ENCODE peak calls at places on chromosomes 13 and 19, in five cellular contexts. R is breast epithelium; L is spleen; E is tibial nerve; U is CD8-positive, alpha-beta T cell. H is an unnamed sample. For H3K36me3, the result is how much of the 10 kb centered on the place peaks cover.

GRCh38 chr13:102825921-102826706 is 19.7 kb upstream of the ERCC5 start:
- DNase-seq in R (no peak), L (no peak), E (no peak), U (no peak), H (no peak)

GRCh38 chr13:46475586-46475991 is 77.4 kb upstream of the LRCH1 start:
- DNase-seq in R (no peak), L (no peak), E (no peak), U (no peak), H (no peak)

GRCh38 chr19:55086730-55087541 is 11.3 kb downstream of the EPS8L1 start:
- DNase-seq in R (peak), L (peak), E (peak), U (peak), H (peak)

GRCh38 chr19:53977991-53978731 is 13.3 kb upstream of the CACNG6 start:
- DNase-seq in R (no peak), L (no peak), E (peak), U (no peak), H (peak)

GRCh38 chr19:47540748-47541147 is 25.9 kb upstream of the NAPA start:
- DNase-seq in R (no peak), L (no peak), E (no peak), U (no peak), H (no peak)

GRCh38 chr19:16522559-16523377 is 19.5 kb downstream of the CHERP start:
- DNase-seq in R (no peak), L (no peak), E (no peak), U (no peak), H (no peak)

GRCh38 chr19:19900124-19900523 is 622 bp upstream of the ZNF93 start:
- DNase-seq in R (no peak), L (no peak), E (no peak), U (no peak), H (no peak)

GRCh38 chr19:18259848-18260247 is 14.4 kb downstream of the IQCN start:
- DNase-seq in R (no peak), L (no peak), E (no peak), U (no peak), H (no peak)

GRCh38 chr19:43725468-43725867 is 9.6 kb downstream of the IRGC start:
- DNase-seq in R (no peak), L (no peak), E (no peak), U (no peak), H (no peak)

GRCh38 chr13:79935121-79935520 is 405.8 kb downstream of the SPRY2 start:
- DNase-seq in R (no peak), L (no peak), E (no peak), U (no peak), H (no peak)

GRCh38 chr13:37923236-37923635 is 53.7 kb upstream of the TRPC4 start:
- DNase-seq in R (no peak), L (no peak), E (no peak), U (no peak), H (no peak)

GRCh38 chr19:53558404-53558803 is 20.5 kb downstream of the ZNF331 start:
- DNase-seq in R (no peak), L (no peak), E (no peak), U (no peak), H (no peak)

GRCh38 chr13:62687727-62688126 is 1272.1 kb upstream of the PCDH20 start:
- DNase-seq in R (no peak), L (no peak), E (no peak), U (no peak), H (no peak)

GRCh38 chr19:47595937-47596336 is 13.0 kb upstream of the BICRA start:
- DNase-seq in R (no peak), L (no peak), E (no peak), U (no peak), H (no peak)

GRCh38 chr13:50844181-50844875 is 836 bp upstream of the DLEU7 start:
- DNase-seq in R (no peak), L (no peak), E (no peak), U (no peak), H (no peak)

GRCh38 chr19:16620018-16620417 is 8.0 kb downstream of the MED26 start:
- DNase-seq in R (no peak), L (no peak), E (no peak), U (no peak), H (no peak)

GRCh38 chr19:38228491-38229439 is 4.7 kb upstream of the DPF1 start:
- DNase-seq in R (no peak), L (no peak), E (no peak), U (no peak), H (no peak)

GRCh38 chr13:59464926-59465325 is 698.8 kb downstream of the DIAPH3 start:
- DNase-seq in R (no peak), L (no peak), E (no peak), U (no peak), H (no peak)

GRCh38 chr19:47444388-47444821 is 25.1 kb upstream of the MEIS3 start:
- DNase-seq in R (no peak), L (no peak), E (no peak), U (peak), H (no peak)

GRCh38 chr19:50401505-50402450 is 17.0 kb upstream of the SPIB start:
- DNase-seq in R (no peak), L (no peak), E (no peak), U (no peak), H (no peak)

GRCh38 chr19:13873776-13874515 is 3.0 kb upstream of the NANOS3 start:
- DNase-seq in R (no peak), L (no peak), E (no peak), U (no peak), H (no peak)

GRCh38 chr19:43362745-43363144 is 9.3 kb downstream of the CD177 start:
- DNase-seq in R (no peak), L (no peak), E (no peak), U (no peak), H (no peak)

GRCh38 chr13:99062593-99062992 is 84.7 kb upstream of the DOCK9 start:
- DNase-seq in R (peak), L (no peak), E (no peak), U (no peak), H (no peak)

GRCh38 chr13:102651392-102651791 is 43.5 kb downstream of the METTL21C start:
- DNase-seq in R (no peak), L (no peak), E (no peak), U (no peak), H (no peak)

GRCh38 chr19:12623361-12624031 is 12.8 kb downstream of the ZNF791 start:
- DNase-seq in R (no peak), L (no peak), E (no peak), U (no peak), H (no peak)

GRCh38 chr13:39821977-39822376 is 166.5 kb downstream of the COG6 start:
- DNase-seq in R (no peak), L (no peak), E (no peak), U (no peak), H (no peak)

GRCh38 chr19:4009990-4010807 is 2.7 kb downstream of the PIAS4 start:
- DNase-seq in R (no peak), L (no peak), E (no peak), U (no peak), H (no peak)

GRCh38 chr13:33953203-33953602 is 135.3 kb downstream of the RFC3 start:
- DNase-seq in R (no peak), L (no peak), E (no peak), U (no peak), H (no peak)

GRCh38 chr13:100633461-100633860 is 41.1 kb downstream of the TMTC4 start:
- DNase-seq in R (no peak), L (no peak), E (no peak), U (no peak), H (no peak)

GRCh38 chr19:3981736-3982681 is 3.3 kb downstream of the EEF2 start:
- DNase-seq in R (peak), L (peak), E (no peak), U (no peak), H (no peak)

GRCh38 chr19:15265849-15266248 is 33.6 kb upstream of the EPHX3 start:
- DNase-seq in R (peak), L (peak), E (peak), U (no peak), H (no peak)

GRCh38 chr19:15266683-15267082 is 34.4 kb upstream of the EPHX3 start:
- DNase-seq in R (no peak), L (no peak), E (no peak), U (no peak), H (no peak)

GRCh38 chr19:15268192-15268927 is 36.1 kb upstream of the EPHX3 start:
- DNase-seq in R (no peak), L (no peak), E (no peak), U (no peak), H (no peak)

GRCh38 chr19:15268928-15269253 is 36.6 kb upstream of the EPHX3 start:
- DNase-seq in R (no peak), L (no peak), E (no peak), U (no peak), H (no peak)

GRCh38 chr19:15269806-15270205 is 37.6 kb upstream of the EPHX3 start:
- DNase-seq in R (no peak), L (no peak), E (no peak), U (no peak), H (no peak)
- H3K36me3 ChIP-seq in R (under half), L (half or more), E (under half), U (half or more), H (under half)

DNA sequence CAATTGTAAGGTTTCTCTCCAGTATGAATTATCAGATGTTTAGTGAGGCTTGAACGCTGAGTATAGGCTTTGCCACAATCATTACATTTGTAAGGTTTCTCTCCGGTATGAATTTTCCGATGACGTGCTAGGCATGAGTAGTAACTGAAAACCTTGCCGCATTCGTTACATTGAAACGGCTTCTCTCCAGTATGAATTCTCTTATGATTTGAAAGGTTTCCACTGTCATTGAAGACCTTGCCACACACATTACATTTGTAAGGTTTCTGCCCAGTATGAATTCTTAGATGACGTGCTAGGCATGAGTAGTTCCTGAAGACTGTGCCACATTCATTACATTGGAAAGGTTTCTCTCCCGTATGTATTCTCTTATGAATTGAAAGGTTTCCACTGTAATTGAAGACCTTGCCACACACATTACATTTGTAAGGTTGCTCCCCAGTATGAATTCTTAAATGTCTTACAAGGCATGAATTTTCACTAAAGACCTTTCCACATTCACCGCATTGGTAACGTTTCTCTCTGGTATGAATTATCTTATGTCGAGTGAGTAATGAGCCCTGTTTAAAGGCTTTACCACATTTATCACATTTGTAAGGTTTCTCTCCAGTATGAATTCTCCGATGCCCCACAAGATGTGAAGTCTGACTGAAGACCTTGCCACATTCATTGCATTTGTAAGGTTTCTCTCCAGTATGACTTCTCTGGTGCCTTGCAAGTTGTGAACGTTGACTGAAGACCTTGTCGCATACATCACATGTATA is 15.6 kb downstream of the ZNF836 start:
- DNase-seq in R (no peak), L (no peak), E (no peak), U (no peak), H (no peak)
- H3K36me3 ChIP-seq in R (under half), L (half or more), E (under half), U (under half), H (under half)

GRCh38 chr19:21841081-21841783 is 5.2 kb upstream of the ZNF43 start:
- DNase-seq in R (no peak), L (no peak), E (no peak), U (no peak), H (no peak)
- H3K36me3 ChIP-seq in R (under half), L (half or more), E (under half), U (under half), H (under half)

GRCh38 chr13:22061371-22061805 is 390.5 kb downstream of the FGF9 start:
- DNase-seq in R (no peak), L (peak), E (no peak), U (peak), H (no peak)

GRCh38 chr13:22063416-22064124 is 392.7 kb downstream of the FGF9 start:
- DNase-seq in R (no peak), L (no peak), E (no peak), U (no peak), H (no peak)

GRCh38 chr13:22062478-22063205 is 391.8 kb downstream of the FGF9 start:
- DNase-seq in R (no peak), L (no peak), E (no peak), U (no peak), H (no peak)

GRCh38 chr13:22060187-22060586 is 389.3 kb downstream of the FGF9 start:
- DNase-seq in R (no peak), L (no peak), E (no peak), U (no peak), H (no peak)

DNA sequence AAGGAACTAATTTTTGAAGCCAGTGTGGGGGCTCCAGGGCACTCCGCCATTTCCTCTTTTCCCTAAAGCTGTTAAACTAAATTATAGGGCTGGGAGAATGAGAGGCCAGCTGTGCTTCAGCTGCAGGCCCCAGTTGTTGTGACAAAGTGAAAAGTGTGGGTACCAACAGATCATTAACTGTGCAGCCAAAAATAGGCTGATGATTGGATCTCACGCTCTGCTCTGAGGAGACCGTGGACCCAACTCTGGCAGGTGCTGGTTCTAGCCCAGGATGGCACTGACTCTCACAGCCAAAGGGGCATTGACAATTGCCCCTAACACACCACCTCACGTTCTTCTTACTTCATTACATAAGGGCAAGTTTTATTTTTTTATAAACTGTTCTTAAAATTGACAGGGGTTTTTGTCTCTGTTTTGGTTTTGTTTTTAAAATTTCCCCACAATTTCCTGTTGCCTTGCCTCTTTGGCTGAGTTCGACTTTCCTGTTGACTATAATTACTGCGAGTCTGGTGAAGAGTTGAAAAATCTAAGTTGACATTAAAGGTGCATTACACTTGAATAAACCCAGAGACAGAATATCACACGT is 391.0 kb downstream of the FGF9 start:
- DNase-seq in R (no peak), L (no peak), E (no peak), U (peak), H (no peak)
- H3K36me3 ChIP-seq in R (under half), L (under half), E (under half), U (under half), H (under half)

GRCh38 chr13:113630804-113631203 is 27.2 kb downstream of the ATP4B start:
- DNase-seq in R (no peak), L (peak), E (no peak), U (no peak), H (no peak)

GRCh38 chr13:113631341-113632095 is 26.5 kb downstream of the ATP4B start:
- DNase-seq in R (no peak), L (peak), E (no peak), U (no peak), H (no peak)

GRCh38 chr13:113629814-113630213 is 28.2 kb downstream of the ATP4B start:
- DNase-seq in R (no peak), L (peak), E (no peak), U (no peak), H (no peak)

GRCh38 chr13:113628291-113629270 is 29.4 kb downstream of the ATP4B start:
- DNase-seq in R (no peak), L (peak), E (no peak), U (no peak), H (no peak)

DNA sequence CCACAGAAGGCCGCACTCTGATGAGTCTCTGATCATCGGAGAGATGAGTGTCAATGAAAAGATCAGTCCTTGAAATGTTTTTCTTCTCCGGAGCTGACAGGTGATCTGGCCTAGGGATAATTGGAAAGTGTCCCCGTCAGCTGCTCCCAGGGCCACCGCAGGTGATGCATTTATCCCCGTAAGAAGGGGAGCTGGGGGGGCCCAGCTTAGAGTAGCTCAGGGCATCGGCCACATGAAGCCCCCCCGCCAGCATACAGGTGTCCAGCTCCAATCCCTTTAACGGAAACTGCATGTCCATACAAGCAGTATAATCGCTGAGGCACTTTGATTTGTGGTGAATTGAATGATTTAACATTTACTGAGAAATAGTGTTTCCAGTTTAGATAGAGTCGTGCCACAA is 27.7 kb downstream of the ATP4B start:
- DNase-seq in R (no peak), L (peak), E (no peak), U (no peak), H (no peak)
- H3K36me3 ChIP-seq in R (under half), L (under half), E (under half), U (under half), H (under half)

GRCh38 chr19:1418951-1419735 is 11.8 kb downstream of the DAZAP1 start:
- DNase-seq in R (no peak), L (no peak), E (no peak), U (no peak), H (no peak)
- H3K36me3 ChIP-seq in R (under half), L (half or more), E (under half), U (half or more), H (half or more)

DNA sequence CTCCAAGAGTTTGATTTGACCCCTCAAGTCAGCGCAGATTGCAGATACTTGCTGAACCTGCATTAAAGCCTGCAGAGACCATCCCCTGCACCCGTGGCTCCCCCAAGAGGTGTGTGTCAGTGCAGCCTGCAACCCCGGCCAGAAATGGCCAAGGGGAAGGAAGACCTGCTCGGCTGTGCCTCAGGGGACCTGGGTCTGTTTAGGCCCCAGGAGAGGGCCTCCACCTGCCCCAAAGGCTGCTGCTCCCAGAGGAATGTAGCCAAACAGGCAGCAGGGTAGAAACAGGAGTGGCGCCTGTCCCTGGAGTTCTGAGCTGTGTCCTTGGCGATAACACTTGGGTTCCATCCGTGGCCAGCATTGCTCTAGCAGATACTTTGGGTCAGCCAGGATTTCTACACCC is 8.0 kb downstream of the POP4 start:
- DNase-seq in R (no peak), L (peak), E (no peak), U (no peak), H (no peak)
- H3K36me3 ChIP-seq in R (under half), L (half or more), E (under half), U (half or more), H (under half)

H was measured in iPS DF 6.9.